ENCODE peak calls at places on chromosomes 16 and 17, in nine cellular contexts. Z is colonic mucosa, I is Panc1, L is WERI-Rb-1, D is MM.1S, S is ovary, J is breast epithelium, P is psoas muscle, R is endothelial cell of umbilical vein. V is an unnamed sample.

GRCh38 chr16:77450790-77451487 is 16.1 kb upstream of the ADAMTS18 start:
- DNase-seq in Z (no peak), I (no peak), L (no peak), D (peak; percentile 6), S (no peak), J (peak; percentile 26), P (no peak), R (no peak), V (no peak)

GRCh38 chr17:35786941-35787432 is 8.5 kb downstream of the MMP28 start:
- DNase-seq in Z (no peak), I (no peak), L (no peak), D (no peak), S (no peak), J (no peak), P (no peak), R (no peak), V (no peak)

GRCh38 chr17:76497979-76498885 is 3.0 kb downstream of the RHBDF2 start:
- DNase-seq in Z (peak; percentile 63), I (no peak), L (peak; percentile 97), D (no peak), S (peak; percentile 72), J (peak; percentile 65), P (peak; percentile 81), R (peak; percentile 93), V (peak; percentile 74)

GRCh38 chr17:42779304-42779941 is 987 bp upstream of the WNK4 start:
- DNase-seq in Z (peak; percentile 55), I (no peak), L (peak; percentile 88), D (no peak), S (no peak), J (no peak), P (no peak), R (no peak), V (no peak)

GRCh38 chr16:27304881-27305280 is 8.9 kb upstream of the IL4R start:
- DNase-seq in Z (no peak), I (no peak), L (no peak), D (no peak), S (no peak), J (no peak), P (no peak), R (no peak), V (no peak)

GRCh38 chr17:82020874-82021727 is 1.6 kb downstream of the CENPX start:
- DNase-seq in Z (peak; percentile 78), I (no peak), L (peak; percentile 88), D (peak; percentile 54), S (peak; percentile 58), J (peak; percentile 71), P (peak; percentile 74), R (peak; percentile 61), V (peak; percentile 85)

GRCh38 chr16:73040136-73040535 is 7.8 kb downstream of the ZFHX3 start:
- DNase-seq in Z (no peak), I (no peak), L (no peak), D (no peak), S (no peak), J (no peak), P (no peak), R (no peak), V (no peak)

GRCh38 chr16:85947511-85948509 is 48.8 kb downstream of the IRF8 start:
- DNase-seq in Z (no peak), I (no peak), L (no peak), D (peak; percentile 64), S (no peak), J (no peak), P (no peak), R (no peak), V (no peak)

GRCh38 chr17:45874148-45874547 is 20.2 kb upstream of the MAPT start:
- DNase-seq in Z (no peak), I (no peak), L (no peak), D (peak; percentile 79), S (no peak), J (no peak), P (no peak), R (no peak), V (no peak)

GRCh38 chr16:82900611-82901010 is 273.8 kb downstream of the CDH13 start:
- DNase-seq in Z (no peak), I (no peak), L (no peak), D (no peak), S (no peak), J (no peak), P (no peak), R (peak; percentile 63), V (no peak)

GRCh38 chr16:82156761-82157654 is 13.0 kb downstream of the MPHOSPH6 start:
- DNase-seq in Z (no peak), I (no peak), L (no peak), D (no peak), S (peak; percentile 27), J (no peak), P (no peak), R (no peak), V (no peak)

GRCh38 chr17:1094591-1094990 is 85.2 kb downstream of the ABR start:
- DNase-seq in Z (no peak), I (no peak), L (no peak), D (no peak), S (no peak), J (no peak), P (no peak), R (no peak), V (no peak)

GRCh38 chr17:80432961-80433550 is 18.1 kb downstream of the ENDOV start:
- DNase-seq in Z (no peak), I (no peak), L (peak; percentile 49), D (no peak), S (no peak), J (no peak), P (no peak), R (no peak), V (peak; percentile 21)

GRCh38 chr17:57636985-57637667 is 108.0 kb downstream of the CCDC182 start:
- DNase-seq in Z (no peak), I (no peak), L (peak; percentile 95), D (peak; percentile 45), S (no peak), J (no peak), P (no peak), R (no peak), V (no peak)

GRCh38 chr17:17304521-17304985 is 1.4 kb downstream of the NT5M start:
- DNase-seq in Z (no peak), I (no peak), L (no peak), D (peak; percentile 85), S (no peak), J (no peak), P (no peak), R (no peak), V (no peak)

GRCh38 chr17:77579717-77580116 is 378.8 kb upstream of the TNRC6C start:
- DNase-seq in Z (no peak), I (no peak), L (no peak), D (no peak), S (no peak), J (no peak), P (no peak), R (no peak), V (peak; percentile 28)

GRCh38 chr17:18356624-18357023 is 6.7 kb downstream of the SHMT1 start:
- DNase-seq in Z (peak; percentile 40), I (no peak), L (no peak), D (no peak), S (peak; percentile 62), J (peak; percentile 19), P (no peak), R (no peak), V (no peak)

GRCh38 chr17:78442648-78443128 is 64.2 kb downstream of the PGS1 start:
- DNase-seq in Z (peak; percentile 39), I (no peak), L (no peak), D (no peak), S (peak; percentile 41), J (peak; percentile 31), P (peak; percentile 82), R (no peak), V (peak; percentile 91)

GRCh38 chr17:8986295-8986694 is 20.8 kb upstream of the PIK3R5 start:
- DNase-seq in Z (no peak), I (no peak), L (no peak), D (no peak), S (no peak), J (no peak), P (no peak), R (no peak), V (no peak)
- TF ChIP-seq CTCF in Z (no peak), I (peak; percentile 34), L (peak; percentile 0), D (peak; percentile 13), S (no peak), J (no peak), P (no peak), R (no peak), V (no peak)

DNA sequence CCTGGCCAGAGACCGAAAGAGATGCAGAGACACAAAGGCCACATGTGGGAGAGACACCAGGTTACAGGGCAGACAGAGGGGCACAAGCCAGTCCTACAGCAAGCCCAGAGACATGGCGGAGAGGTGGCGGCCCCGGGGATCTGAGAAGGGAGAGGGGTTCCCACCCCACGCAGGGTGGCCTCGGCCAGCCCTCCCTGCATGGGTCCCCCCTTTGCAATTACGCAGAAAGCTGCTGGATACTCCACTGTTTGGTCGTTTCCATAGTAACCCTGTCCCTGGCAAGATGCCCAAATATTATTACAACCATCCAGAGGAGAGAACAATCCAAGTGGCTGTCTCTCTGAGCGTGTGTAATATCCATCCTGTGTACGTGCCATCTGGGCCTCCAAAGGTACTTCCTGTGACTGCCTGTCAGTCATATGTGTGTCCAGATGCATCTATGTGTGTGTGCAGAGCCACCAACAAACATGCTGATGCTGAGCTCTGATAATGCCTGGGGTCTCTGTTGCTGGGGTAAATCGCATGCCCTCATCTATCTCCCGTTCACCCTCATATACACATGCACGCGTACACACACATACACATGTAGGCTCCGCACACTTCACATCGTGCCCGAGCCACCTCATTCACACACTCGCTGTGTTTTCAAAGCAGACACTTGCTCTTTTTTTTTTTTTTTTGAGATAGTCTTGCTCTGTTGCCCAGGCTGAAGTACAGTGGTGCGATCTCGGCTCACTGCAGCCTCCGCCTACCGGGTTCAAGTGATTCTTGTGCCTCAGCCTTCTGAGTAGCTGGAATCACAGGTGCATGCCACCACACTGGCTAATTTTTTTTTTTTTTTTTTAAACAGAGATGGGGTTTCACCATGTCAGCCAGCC is 5.5 kb downstream of the PCGF2 start:
- DNase-seq in Z (peak; percentile 90), I (no peak), L (no peak), D (no peak), S (peak; percentile 89), J (no peak), P (no peak), R (peak; percentile 77), V (no peak)
- H3K27ac ChIP-seq in Z (peak overlapping the region; percentile 90), I (no peak overlapping the region), L (no peak overlapping the region), D (no peak overlapping the region), S (peak overlapping the region; percentile 55), J (peak overlapping the region; percentile 88), P (peak overlapping the region; percentile 70), R (peak overlapping the region; percentile 60), V (peak overlapping the region; percentile 87)

DNA sequence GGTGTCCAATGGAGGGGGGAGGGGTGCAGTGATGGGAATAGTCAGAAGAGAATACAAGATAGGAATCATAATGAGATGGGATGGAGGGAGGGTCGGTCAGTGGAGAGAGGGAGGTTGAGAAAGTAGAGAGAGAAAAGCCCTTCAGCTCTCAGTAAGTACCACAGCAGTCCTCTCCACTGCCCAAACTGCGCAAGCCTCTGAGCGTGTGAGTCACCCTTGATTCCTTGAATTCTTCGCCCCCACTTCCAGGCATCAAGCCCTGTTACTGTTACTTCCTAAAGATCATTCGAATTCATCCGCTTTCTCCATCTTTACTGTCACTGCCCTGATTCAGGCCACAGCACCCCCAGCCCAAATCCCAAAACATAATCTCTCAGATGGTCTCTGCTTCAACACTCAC is 2.5 kb downstream of the GUCY2D start:
- DNase-seq in Z (no peak), I (no peak), L (no peak), D (no peak), S (no peak), J (no peak), P (no peak), R (no peak), V (no peak)
- H3K27me3 ChIP-seq in Z (peaks cover 46% of the 10 kb centered on the region), I (peaks cover 6% of the 10 kb centered on the region), L (no peaks in the 10 kb centered on the region), D (peaks cover 46% of the 10 kb centered on the region), S (no peaks in the 10 kb centered on the region), J (peaks cover 5% of the 10 kb centered on the region), P (peaks cover 53% of the 10 kb centered on the region), R (peaks cover 46% of the 10 kb centered on the region), V (peaks cover 44% of the 10 kb centered on the region)

GRCh38 chr17:49977463-49978389 is 8.7 kb downstream of the DLX4 start:
- DNase-seq in Z (no peak), I (no peak), L (no peak), D (no peak), S (no peak), J (no peak), P (no peak), R (no peak), V (no peak)
- TF ChIP-seq CTCF in Z (no peak), I (no peak), L (peak; percentile 16), D (no peak), S (no peak), J (no peak), P (no peak), R (no peak), V (no peak)

V was measured in lower lobe of right lung.